ENCODE peak calls at places on chromosome 13, in four cellular contexts. One of them, this sample, is unnamed.

GRCh38 chr13:21426238-21426637 is 32.9 kb downstream of the ZDHHC20 start:
- DNase-seq in K562: no peak
- DNase-seq in HepG2: no peak
- DNase-seq in GM12878: no peak
- DNase-seq in this sample: no peak

GRCh38 chr13:74097116-74097515 is 37.1 kb downstream of the KLF12 start:
- DNase-seq in HepG2: no peak
- DNase-seq in K562: no peak
- DNase-seq in GM12878: no peak
- DNase-seq in this sample: no peak

GRCh38 chr13:45873491-45874360 is 22.2 kb upstream of the SIAH3 start:
- DNase-seq in HepG2: peak
- DNase-seq in GM12878: no peak
- DNase-seq in K562: no peak
- DNase-seq in this sample: no peak

GRCh38 chr13:49995535-49996165 is 1.2 kb upstream of the TRIM13 start:
- DNase-seq in HepG2: no peak
- DNase-seq in GM12878: peak
- DNase-seq in K562: no peak
- DNase-seq in this sample: no peak

GRCh38 chr13:38226496-38226895 is 123.2 kb upstream of the UFM1 start:
- DNase-seq in HepG2: no peak
- DNase-seq in K562: no peak
- DNase-seq in GM12878: no peak
- DNase-seq in this sample: no peak

GRCh38 chr13:62702502-62702901 is 1286.9 kb upstream of the PCDH20 start:
- DNase-seq in GM12878: no peak
- DNase-seq in K562: no peak
- DNase-seq in HepG2: no peak
- DNase-seq in this sample: no peak

GRCh38 chr13:47226516-47226915 is 329.7 kb upstream of the HTR2A start:
- DNase-seq in HepG2: no peak
- DNase-seq in K562: no peak
- DNase-seq in GM12878: no peak
- DNase-seq in this sample: no peak

GRCh38 chr13:60326273-60326672 is 70.7 kb upstream of the TDRD3 start:
- DNase-seq in HepG2: peak
- DNase-seq in K562: peak
- DNase-seq in GM12878: no peak
- DNase-seq in this sample: no peak

GRCh38 chr13:48078251-48078656 is 16.6 kb downstream of the MED4 start:
- DNase-seq in K562: no peak
- DNase-seq in HepG2: peak
- DNase-seq in GM12878: peak
- DNase-seq in this sample: peak

GRCh38 chr13:110914293-110915056 is 394 bp downstream of the ANKRD10 start:
- DNase-seq in K562: peak
- DNase-seq in HepG2: peak
- DNase-seq in GM12878: no peak
- DNase-seq in this sample: peak

GRCh38 chr13:113592571-113592970 is 8.0 kb downstream of the TFDP1 start:
- DNase-seq in K562: no peak
- DNase-seq in HepG2: no peak
- DNase-seq in GM12878: no peak
- DNase-seq in this sample: no peak

GRCh38 chr13:29106651-29107050 is 286.5 kb downstream of the MTUS2 start:
- DNase-seq in HepG2: no peak
- DNase-seq in GM12878: no peak
- DNase-seq in K562: no peak
- DNase-seq in this sample: no peak

GRCh38 chr13:41465215-41465907 is 8.0 kb downstream of the RGCC start:
- DNase-seq in K562: peak
- DNase-seq in GM12878: peak
- DNase-seq in HepG2: no peak
- DNase-seq in this sample: no peak

GRCh38 chr13:43134896-43135295 is 111.5 kb downstream of the DNAJC15 start:
- DNase-seq in HepG2: no peak
- DNase-seq in GM12878: no peak
- DNase-seq in K562: no peak
- DNase-seq in this sample: no peak

GRCh38 chr13:100675660-100676129 is 1.1 kb upstream of the TMTC4 start:
- DNase-seq in HepG2: no peak
- DNase-seq in K562: no peak
- DNase-seq in GM12878: no peak
- DNase-seq in this sample: no peak

GRCh38 chr13:108060111-108060510 is 155.2 kb downstream of the LIG4 start:
- DNase-seq in HepG2: no peak
- DNase-seq in GM12878: no peak
- DNase-seq in K562: no peak
- DNase-seq in this sample: no peak

GRCh38 chr13:25391932-25392331 is 20.2 kb downstream of the ATP8A2 start:
- DNase-seq in HepG2: no peak
- DNase-seq in GM12878: no peak
- DNase-seq in K562: peak
- DNase-seq in this sample: no peak

GRCh38 chr13:36920612-36921185 is 661 bp upstream of the SMAD9 start:
- DNase-seq in HepG2: no peak
- DNase-seq in GM12878: no peak
- DNase-seq in K562: no peak
- DNase-seq in this sample: no peak

GRCh38 chr13:112118451-112119064 is 51.6 kb downstream of the SOX1 start:
- DNase-seq in K562: no peak
- DNase-seq in GM12878: no peak
- DNase-seq in HepG2: no peak
- DNase-seq in this sample: no peak

GRCh38 chr13:41668130-41668757 is 210.9 kb downstream of the RGCC start:
- DNase-seq in GM12878: peak
- DNase-seq in K562: peak
- DNase-seq in HepG2: peak
- DNase-seq in this sample: peak

GRCh38 chr13:35524192-35524591 is 47.7 kb upstream of the MAB21L1 start:
- DNase-seq in GM12878: no peak
- DNase-seq in K562: no peak
- DNase-seq in HepG2: no peak
- DNase-seq in this sample: no peak

GRCh38 chr13:112113355-112113754 is 46.4 kb downstream of the SOX1 start:
- DNase-seq in HepG2: no peak
- DNase-seq in GM12878: no peak
- DNase-seq in K562: no peak
- DNase-seq in this sample: no peak

GRCh38 chr13:103726808-103727207 is 660.6 kb upstream of the SLC10A2 start:
- DNase-seq in HepG2: no peak
- DNase-seq in K562: no peak
- DNase-seq in GM12878: no peak
- DNase-seq in this sample: no peak

GRCh38 chr13:42732073-42732472 is 49.3 kb upstream of the FAM216B start:
- DNase-seq in HepG2: no peak
- DNase-seq in GM12878: no peak
- DNase-seq in K562: no peak
- DNase-seq in this sample: no peak

GRCh38 chr13:113562085-113562749 is 22.3 kb upstream of the TFDP1 start:
- DNase-seq in GM12878: no peak
- DNase-seq in HepG2: peak
- DNase-seq in K562: peak
- DNase-seq in this sample: peak

GRCh38 chr13:92137519-92137918 is 739.1 kb downstream of the GPC5 start:
- DNase-seq in K562: no peak
- DNase-seq in GM12878: no peak
- DNase-seq in HepG2: no peak
- DNase-seq in this sample: no peak

GRCh38 chr13:114035583-114036501 is 62.0 kb upstream of the C13orf46 start:
- DNase-seq in GM12878: no peak
- DNase-seq in HepG2: no peak
- DNase-seq in K562: no peak
- DNase-seq in this sample: no peak

GRCh38 chr13:92172191-92172590 is 773.8 kb downstream of the GPC5 start:
- DNase-seq in K562: no peak
- DNase-seq in GM12878: no peak
- DNase-seq in HepG2: no peak
- DNase-seq in this sample: no peak

GRCh38 chr13:46553521-46553885 is 533 bp downstream of the LRCH1 start:
- DNase-seq in K562: peak
- DNase-seq in HepG2: no peak
- DNase-seq in GM12878: no peak
- DNase-seq in this sample: no peak

GRCh38 chr13:91778123-91778522 is 379.7 kb downstream of the GPC5 start:
- DNase-seq in K562: no peak
- DNase-seq in GM12878: no peak
- DNase-seq in HepG2: no peak
- DNase-seq in this sample: no peak

GRCh38 chr13:78382946-78383542 is 220.3 kb downstream of the POU4F1 start:
- DNase-seq in HepG2: no peak
- DNase-seq in K562: no peak
- DNase-seq in GM12878: no peak
- DNase-seq in this sample: no peak

GRCh38 chr13:20221772-20222171 is 10.3 kb downstream of the GJB6 start:
- DNase-seq in HepG2: no peak
- DNase-seq in GM12878: no peak
- DNase-seq in K562: no peak
- DNase-seq in this sample: no peak

GRCh38 chr13:44853641-44854040 is 135.6 kb downstream of the NUFIP1 start:
- DNase-seq in K562: no peak
- DNase-seq in GM12878: no peak
- DNase-seq in HepG2: peak
- DNase-seq in this sample: peak

GRCh38 chr13:109448629-109449028 is 337.8 kb downstream of the IRS2 start:
- DNase-seq in HepG2: no peak
- DNase-seq in K562: no peak
- DNase-seq in GM12878: no peak
- DNase-seq in this sample: no peak

GRCh38 chr13:109454167-109454917 is 332.0 kb downstream of the IRS2 start:
- DNase-seq in HepG2: no peak
- DNase-seq in K562: no peak
- DNase-seq in GM12878: no peak
- DNase-seq in this sample: no peak

GRCh38 chr13:109447667-109448066 is 338.7 kb downstream of the IRS2 start:
- DNase-seq in K562: no peak
- DNase-seq in HepG2: no peak
- DNase-seq in GM12878: no peak
- DNase-seq in this sample: peak

GRCh38 chr13:109451726-109452125 is 334.7 kb downstream of the IRS2 start:
- DNase-seq in HepG2: no peak
- DNase-seq in GM12878: no peak
- DNase-seq in K562: no peak
- DNase-seq in this sample: no peak
- TF ChIP-seq POLR2AphosphoS2 in HepG2: no peak
- TF ChIP-seq POLR2AphosphoS2 in GM12878: no peak
- TF ChIP-seq POLR2AphosphoS2 in K562: no peak
- TF ChIP-seq POLR2AphosphoS2 in this sample: no peak

DNA sequence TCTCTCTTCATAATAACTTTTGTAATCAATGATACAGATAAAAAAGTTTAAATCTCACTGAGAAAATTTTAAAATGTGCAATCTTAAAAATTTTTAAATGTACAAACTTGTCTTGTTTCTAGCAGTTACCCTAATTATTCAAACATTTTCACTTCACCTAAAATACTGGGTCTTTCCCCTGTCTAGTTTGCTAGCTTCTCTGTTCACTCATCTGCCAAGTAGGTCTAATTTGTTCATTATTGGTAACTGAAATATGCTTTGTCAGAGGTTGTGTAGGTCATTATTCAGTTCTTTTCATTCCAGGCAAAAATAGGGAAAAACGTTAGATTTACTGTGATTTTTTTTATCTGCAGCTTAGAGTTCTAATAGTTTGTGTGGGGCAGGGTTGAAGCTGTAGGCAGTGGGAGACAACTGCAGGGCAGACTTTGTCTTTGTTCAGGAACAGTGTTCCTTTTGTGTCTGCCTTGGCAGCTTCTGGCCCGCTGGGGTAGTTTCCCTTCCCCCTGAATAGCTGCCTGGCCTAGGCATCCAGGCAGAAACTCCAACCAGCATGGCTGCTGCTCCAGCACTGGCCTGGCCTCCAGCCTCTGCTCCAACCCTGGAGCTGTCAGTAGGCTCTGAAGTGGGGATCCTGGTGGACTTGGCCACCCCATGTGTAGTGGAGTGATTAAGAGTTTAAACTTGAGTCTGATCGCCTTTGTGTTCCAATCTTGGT is 48.5 kb downstream of the WDFY2 start:
- DNase-seq in HepG2: peak
- DNase-seq in GM12878: no peak
- DNase-seq in K562: no peak
- DNase-seq in this sample: no peak
- TF ChIP-seq RAD21 in HepG2: peak
- TF ChIP-seq RAD21 in GM12878: no peak
- TF ChIP-seq RAD21 in K562: no peak
- TF ChIP-seq RAD21 in this sample: no peak

DNA sequence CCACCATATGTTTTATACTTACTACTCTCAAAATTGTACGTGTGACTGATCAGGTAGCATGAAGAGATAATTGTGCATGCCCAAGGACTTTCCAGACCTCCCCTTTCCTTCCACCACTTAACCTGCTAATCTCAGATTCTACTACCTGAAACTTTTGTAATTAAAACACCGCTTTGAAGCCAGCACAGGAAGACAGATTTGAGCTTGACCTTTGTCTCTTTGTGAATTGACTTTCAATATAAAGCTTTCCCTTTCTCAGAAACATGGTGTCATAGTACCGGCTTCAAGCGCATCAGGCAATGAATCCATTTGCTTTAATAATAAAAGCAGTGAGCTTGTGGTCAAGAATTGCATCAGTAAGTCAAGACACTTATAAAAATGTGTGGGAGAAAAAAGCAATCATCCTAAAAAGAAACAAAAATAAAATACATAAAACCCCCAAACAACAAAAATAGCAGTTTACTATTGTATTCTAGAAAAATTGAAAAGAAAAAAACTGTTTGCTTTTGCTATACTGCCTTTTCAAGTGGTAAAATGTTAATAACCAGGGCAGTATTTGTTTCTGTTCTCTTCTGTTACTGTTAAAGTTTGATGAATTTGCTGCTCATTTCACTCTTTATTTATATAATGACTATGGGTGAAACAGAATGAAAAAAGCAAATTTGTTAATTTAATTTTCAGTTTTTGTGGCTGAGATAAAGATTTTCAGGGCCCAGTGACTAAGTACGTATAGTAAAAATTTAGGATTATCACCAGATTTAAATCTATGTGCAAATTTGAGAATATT is 2075.3 kb downstream of the PCDH9 start:
- DNase-seq in K562: no peak
- DNase-seq in HepG2: no peak
- DNase-seq in GM12878: peak
- DNase-seq in this sample: no peak
- TF ChIP-seq POLR2AphosphoS2 in K562: no peak
- TF ChIP-seq POLR2AphosphoS2 in HepG2: no peak
- TF ChIP-seq POLR2AphosphoS2 in GM12878: no peak
- TF ChIP-seq POLR2AphosphoS2 in this sample: no peak

DNA sequence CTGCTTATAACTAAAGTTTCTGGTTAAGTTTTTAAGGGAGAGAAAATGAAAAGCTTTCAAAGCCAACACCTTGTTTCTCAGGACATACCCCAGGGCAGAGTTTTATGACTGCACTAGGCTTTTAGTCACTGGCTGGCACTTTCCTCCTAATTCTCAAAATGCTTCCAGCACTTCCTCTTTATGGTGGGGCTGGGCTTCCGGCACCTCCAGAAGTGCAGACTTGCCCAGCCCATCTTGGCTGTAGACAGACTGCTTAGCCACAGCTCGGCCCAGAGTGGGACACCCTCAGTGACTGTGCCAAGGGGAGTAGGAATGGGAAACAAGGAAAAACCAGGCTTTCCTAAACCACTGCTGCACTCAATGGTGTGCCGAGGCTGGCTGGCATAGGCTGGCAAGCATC is 23.2 kb upstream of the GTF3A start:
- DNase-seq in GM12878: no peak
- DNase-seq in K562: no peak
- DNase-seq in HepG2: no peak
- DNase-seq in this sample: no peak
- TF ChIP-seq RAD21 in GM12878: no peak
- TF ChIP-seq RAD21 in K562: no peak
- TF ChIP-seq RAD21 in HepG2: no peak
- TF ChIP-seq RAD21 in this sample: no peak